ENCODE peak calls at places on chromosomes 11 and 22, in seven cellular contexts. One of them, this sample, is unnamed.

GRCh38 chr22:37985751-37986281 is 1.5 kb upstream of the SOX10 start:
- DNase-seq in OCI-LY7: no peak
- DNase-seq in GM23248: no peak
- DNase-seq in mesenchymal stem cell: no peak
- DNase-seq in dorsolateral prefrontal cortex: peak
- DNase-seq in breast epithelium: no peak
- DNase-seq in IMR-90: no peak
- DNase-seq in this sample: no peak

GRCh38 chr11:61168858-61169257 is 7.6 kb upstream of the VPS37C start:
- DNase-seq in OCI-LY7: no peak
- DNase-seq in GM23248: no peak
- DNase-seq in mesenchymal stem cell: no peak
- DNase-seq in dorsolateral prefrontal cortex: no peak
- DNase-seq in breast epithelium: no peak
- DNase-seq in IMR-90: no peak
- DNase-seq in this sample: no peak

GRCh38 chr11:57438345-57439280 is 11.7 kb upstream of the SLC43A3 start:
- DNase-seq in OCI-LY7: no peak
- DNase-seq in GM23248: no peak
- DNase-seq in mesenchymal stem cell: no peak
- DNase-seq in dorsolateral prefrontal cortex: no peak
- DNase-seq in breast epithelium: no peak
- DNase-seq in IMR-90: no peak
- DNase-seq in this sample: no peak

GRCh38 chr11:77149716-77150392 is 21.8 kb downstream of the MYO7A start:
- DNase-seq in OCI-LY7: no peak
- DNase-seq in GM23248: no peak
- DNase-seq in mesenchymal stem cell: no peak
- DNase-seq in dorsolateral prefrontal cortex: no peak
- DNase-seq in breast epithelium: no peak
- DNase-seq in IMR-90: no peak
- DNase-seq in this sample: no peak

GRCh38 chr11:116300252-116300651 is 472.5 kb downstream of the BUD13 start:
- DNase-seq in OCI-LY7: no peak
- DNase-seq in GM23248: no peak
- DNase-seq in mesenchymal stem cell: no peak
- DNase-seq in dorsolateral prefrontal cortex: no peak
- DNase-seq in breast epithelium: no peak
- DNase-seq in IMR-90: no peak
- DNase-seq in this sample: no peak

GRCh38 chr22:22181515-22181959 is 63.0 kb upstream of the VPREB1 start:
- DNase-seq in OCI-LY7: no peak
- DNase-seq in GM23248: no peak
- DNase-seq in mesenchymal stem cell: no peak
- DNase-seq in dorsolateral prefrontal cortex: no peak
- DNase-seq in breast epithelium: no peak
- DNase-seq in IMR-90: no peak
- DNase-seq in this sample: no peak

GRCh38 chr11:16605440-16605970 is 132.9 kb upstream of the C11orf58 start:
- DNase-seq in OCI-LY7: no peak
- DNase-seq in GM23248: peak
- DNase-seq in mesenchymal stem cell: peak
- DNase-seq in dorsolateral prefrontal cortex: no peak
- DNase-seq in breast epithelium: no peak
- DNase-seq in IMR-90: peak
- DNase-seq in this sample: peak

GRCh38 chr22:35467788-35468187 is 67.8 kb downstream of the MCM5 start:
- DNase-seq in OCI-LY7: no peak
- DNase-seq in GM23248: peak
- DNase-seq in mesenchymal stem cell: peak
- DNase-seq in dorsolateral prefrontal cortex: peak
- DNase-seq in breast epithelium: peak
- DNase-seq in IMR-90: peak
- DNase-seq in this sample: peak

GRCh38 chr11:91220476-91221202 is 997.8 kb upstream of the CHORDC1 start:
- DNase-seq in OCI-LY7: no peak
- DNase-seq in GM23248: peak
- DNase-seq in mesenchymal stem cell: peak
- DNase-seq in dorsolateral prefrontal cortex: peak
- DNase-seq in breast epithelium: no peak
- DNase-seq in IMR-90: peak
- DNase-seq in this sample: peak

GRCh38 chr11:45663486-45664375 is 1.7 kb downstream of the CHST1 start:
- DNase-seq in OCI-LY7: no peak
- DNase-seq in GM23248: peak
- DNase-seq in mesenchymal stem cell: peak
- DNase-seq in dorsolateral prefrontal cortex: no peak
- DNase-seq in breast epithelium: no peak
- DNase-seq in IMR-90: peak
- DNase-seq in this sample: no peak

GRCh38 chr11:60887531-60887930 is 18.9 kb downstream of the PRPF19 start:
- DNase-seq in OCI-LY7: peak
- DNase-seq in GM23248: peak
- DNase-seq in mesenchymal stem cell: peak
- DNase-seq in dorsolateral prefrontal cortex: no peak
- DNase-seq in breast epithelium: no peak
- DNase-seq in IMR-90: peak
- DNase-seq in this sample: peak

GRCh38 chr11:61542024-61542461 is 33.5 kb downstream of the LRRC10B start:
- DNase-seq in OCI-LY7: no peak
- DNase-seq in GM23248: no peak
- DNase-seq in mesenchymal stem cell: no peak
- DNase-seq in dorsolateral prefrontal cortex: peak
- DNase-seq in breast epithelium: no peak
- DNase-seq in IMR-90: no peak
- DNase-seq in this sample: no peak

GRCh38 chr11:64070301-64070656 is 34.5 kb downstream of the FLRT1 start:
- DNase-seq in OCI-LY7: no peak
- DNase-seq in GM23248: no peak
- DNase-seq in mesenchymal stem cell: no peak
- DNase-seq in dorsolateral prefrontal cortex: no peak
- DNase-seq in breast epithelium: no peak
- DNase-seq in IMR-90: no peak
- DNase-seq in this sample: no peak

GRCh38 chr11:1744879-1745700 is 5.3 kb downstream of the IFITM10 start:
- DNase-seq in OCI-LY7: no peak
- DNase-seq in GM23248: no peak
- DNase-seq in mesenchymal stem cell: no peak
- DNase-seq in dorsolateral prefrontal cortex: no peak
- DNase-seq in breast epithelium: no peak
- DNase-seq in IMR-90: no peak
- DNase-seq in this sample: no peak

GRCh38 chr22:30806391-30806861 is 111.8 kb downstream of the OSBP2 start:
- DNase-seq in OCI-LY7: no peak
- DNase-seq in GM23248: peak
- DNase-seq in mesenchymal stem cell: peak
- DNase-seq in dorsolateral prefrontal cortex: no peak
- DNase-seq in breast epithelium: no peak
- DNase-seq in IMR-90: peak
- DNase-seq in this sample: peak

GRCh38 chr22:47300698-47301405 is 538.4 kb downstream of the TBC1D22A start:
- DNase-seq in OCI-LY7: no peak
- DNase-seq in GM23248: no peak
- DNase-seq in mesenchymal stem cell: no peak
- DNase-seq in dorsolateral prefrontal cortex: no peak
- DNase-seq in breast epithelium: no peak
- DNase-seq in IMR-90: no peak
- DNase-seq in this sample: no peak

GRCh38 chr11:32704261-32704660 is 90.2 kb downstream of the CCDC73 start:
- DNase-seq in OCI-LY7: no peak
- DNase-seq in GM23248: no peak
- DNase-seq in mesenchymal stem cell: no peak
- DNase-seq in dorsolateral prefrontal cortex: no peak
- DNase-seq in breast epithelium: no peak
- DNase-seq in IMR-90: no peak
- DNase-seq in this sample: no peak

GRCh38 chr11:15793032-15793996 is 563.0 kb downstream of the SOX6 start:
- DNase-seq in OCI-LY7: no peak
- DNase-seq in GM23248: peak
- DNase-seq in mesenchymal stem cell: peak
- DNase-seq in dorsolateral prefrontal cortex: no peak
- DNase-seq in breast epithelium: no peak
- DNase-seq in IMR-90: peak
- DNase-seq in this sample: peak

GRCh38 chr22:25748140-25748539 is 6.2 kb downstream of the MYO18B start:
- DNase-seq in OCI-LY7: no peak
- DNase-seq in GM23248: no peak
- DNase-seq in mesenchymal stem cell: no peak
- DNase-seq in dorsolateral prefrontal cortex: no peak
- DNase-seq in breast epithelium: no peak
- DNase-seq in IMR-90: no peak
- DNase-seq in this sample: no peak

GRCh38 chr22:25748704-25749103 is 6.7 kb downstream of the MYO18B start:
- DNase-seq in OCI-LY7: no peak
- DNase-seq in GM23248: no peak
- DNase-seq in mesenchymal stem cell: no peak
- DNase-seq in dorsolateral prefrontal cortex: no peak
- DNase-seq in breast epithelium: no peak
- DNase-seq in IMR-90: no peak
- DNase-seq in this sample: no peak

GRCh38 chr22:25750569-25751173 is 8.7 kb downstream of the MYO18B start:
- DNase-seq in OCI-LY7: no peak
- DNase-seq in GM23248: peak
- DNase-seq in mesenchymal stem cell: no peak
- DNase-seq in dorsolateral prefrontal cortex: no peak
- DNase-seq in breast epithelium: no peak
- DNase-seq in IMR-90: no peak
- DNase-seq in this sample: no peak

GRCh38 chr22:25751174-25751581 is 9.2 kb downstream of the MYO18B start:
- DNase-seq in OCI-LY7: no peak
- DNase-seq in GM23248: no peak
- DNase-seq in mesenchymal stem cell: no peak
- DNase-seq in dorsolateral prefrontal cortex: no peak
- DNase-seq in breast epithelium: no peak
- DNase-seq in IMR-90: no peak
- DNase-seq in this sample: no peak

GRCh38 chr22:25749420-25750169 is 7.6 kb downstream of the MYO18B start:
- DNase-seq in OCI-LY7: no peak
- DNase-seq in GM23248: no peak
- DNase-seq in mesenchymal stem cell: no peak
- DNase-seq in dorsolateral prefrontal cortex: no peak
- DNase-seq in breast epithelium: no peak
- DNase-seq in IMR-90: no peak
- DNase-seq in this sample: no peak
- H3K4me3 ChIP-seq in OCI-LY7: no peak
- H3K4me3 ChIP-seq in GM23248: no peak
- H3K4me3 ChIP-seq in mesenchymal stem cell: no peak
- H3K4me3 ChIP-seq in dorsolateral prefrontal cortex: no peak
- H3K4me3 ChIP-seq in breast epithelium: no peak
- H3K4me3 ChIP-seq in IMR-90: no peak
- H3K4me3 ChIP-seq in this sample: no peak

DNA sequence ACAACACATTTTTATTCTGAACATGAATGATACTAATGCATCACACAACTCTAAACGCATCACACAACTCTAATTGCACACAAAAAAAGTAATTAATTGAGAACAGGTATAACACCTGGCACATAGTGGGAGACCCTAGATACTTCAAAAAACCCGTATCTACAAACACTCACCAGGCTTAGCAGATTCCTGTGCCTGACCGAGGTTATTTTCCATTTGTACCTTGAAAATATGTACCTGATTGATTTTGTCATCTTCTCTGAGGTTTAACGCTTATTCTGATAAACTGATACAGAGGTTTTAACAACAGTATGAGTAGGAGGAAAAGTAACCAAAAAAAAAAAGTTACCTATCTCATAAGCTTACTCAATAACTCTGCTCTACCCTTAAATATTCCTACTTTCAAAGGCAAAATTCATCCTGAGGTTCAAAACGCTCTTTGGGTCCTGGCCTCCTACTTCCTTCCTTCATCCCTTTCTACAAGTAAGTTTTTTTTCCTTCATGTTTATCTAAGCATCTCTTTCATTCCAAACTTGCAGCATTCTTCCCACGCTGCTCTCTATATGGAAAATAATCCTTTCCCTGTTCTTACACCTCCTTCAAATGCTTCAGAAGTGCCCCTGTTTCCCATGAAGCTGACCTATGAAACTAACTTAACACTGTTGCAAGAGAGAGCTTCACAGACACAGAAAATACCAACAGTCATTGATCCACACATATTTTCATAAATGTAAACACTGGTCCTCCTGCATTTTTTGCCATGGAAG is 73.3 kb downstream of the ETS1 start:
- DNase-seq in OCI-LY7: no peak
- DNase-seq in GM23248: peak
- DNase-seq in mesenchymal stem cell: no peak
- DNase-seq in dorsolateral prefrontal cortex: no peak
- DNase-seq in breast epithelium: no peak
- DNase-seq in IMR-90: no peak
- DNase-seq in this sample: no peak
- H3K4me3 ChIP-seq in OCI-LY7: peak
- H3K4me3 ChIP-seq in GM23248: no peak
- H3K4me3 ChIP-seq in mesenchymal stem cell: no peak
- H3K4me3 ChIP-seq in dorsolateral prefrontal cortex: no peak
- H3K4me3 ChIP-seq in breast epithelium: peak
- H3K4me3 ChIP-seq in IMR-90: no peak
- H3K4me3 ChIP-seq in this sample: no peak

GRCh38 chr11:71198823-71199165 is 53.6 kb downstream of the SHANK2 start:
- DNase-seq in OCI-LY7: no peak
- DNase-seq in GM23248: no peak
- DNase-seq in mesenchymal stem cell: no peak
- DNase-seq in dorsolateral prefrontal cortex: peak
- DNase-seq in breast epithelium: peak
- DNase-seq in IMR-90: no peak
- DNase-seq in this sample: no peak
- H3K4me3 ChIP-seq in OCI-LY7: no peak
- H3K4me3 ChIP-seq in GM23248: no peak
- H3K4me3 ChIP-seq in mesenchymal stem cell: no peak
- H3K4me3 ChIP-seq in dorsolateral prefrontal cortex: no peak
- H3K4me3 ChIP-seq in breast epithelium: no peak
- H3K4me3 ChIP-seq in IMR-90: no peak
- H3K4me3 ChIP-seq in this sample: no peak

DNA sequence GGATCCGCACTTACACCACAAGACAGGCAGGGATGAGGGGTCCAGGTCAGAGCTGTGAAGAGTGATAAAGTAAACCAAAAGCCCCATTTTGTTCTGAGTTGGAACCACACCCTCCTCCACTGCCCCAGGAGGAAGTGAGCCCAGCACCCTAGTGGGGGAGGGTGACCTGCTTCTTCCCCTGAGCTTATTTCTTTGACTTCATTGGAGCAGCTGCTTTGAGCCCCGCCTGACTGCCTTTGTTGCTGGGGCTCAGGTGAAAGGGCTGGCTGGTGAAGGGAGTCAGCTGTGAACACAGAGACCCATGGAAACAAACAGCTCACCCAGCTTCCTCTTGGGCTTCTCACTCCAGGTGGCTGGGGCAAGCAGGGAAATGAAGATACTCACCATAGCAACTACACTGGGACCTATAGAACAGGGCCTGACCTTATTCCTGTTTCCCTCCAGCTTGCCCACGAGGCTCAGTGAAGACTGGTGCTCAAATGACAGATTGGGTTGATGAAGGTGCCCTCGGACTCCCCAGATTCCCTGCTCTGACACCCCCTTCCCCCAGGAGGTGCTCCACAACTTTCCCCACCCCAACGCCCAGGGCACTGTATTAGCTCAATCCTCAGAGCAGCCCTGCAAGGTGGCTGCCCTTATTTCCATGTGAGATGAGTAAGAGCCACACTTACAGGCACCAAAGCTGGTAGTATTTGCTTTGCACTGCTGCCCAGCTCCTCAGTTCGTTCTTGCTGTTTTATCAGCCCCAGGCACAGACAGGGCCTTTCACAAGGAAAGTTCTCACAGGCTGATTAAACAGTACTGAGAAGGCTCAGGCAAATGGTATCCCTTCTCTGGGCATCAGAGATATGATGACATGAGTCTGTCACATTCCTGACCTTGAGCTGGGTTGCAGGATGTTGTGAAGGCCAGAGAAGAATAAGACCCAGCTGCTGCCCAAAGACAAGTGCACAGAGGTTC is 2.4 kb downstream of the UCP2 start:
- DNase-seq in OCI-LY7: peak
- DNase-seq in GM23248: no peak
- DNase-seq in mesenchymal stem cell: peak
- DNase-seq in dorsolateral prefrontal cortex: peak
- DNase-seq in breast epithelium: peak
- DNase-seq in IMR-90: peak
- DNase-seq in this sample: no peak
- H3K4me3 ChIP-seq in OCI-LY7: peak
- H3K4me3 ChIP-seq in GM23248: no peak
- H3K4me3 ChIP-seq in mesenchymal stem cell: no peak
- H3K4me3 ChIP-seq in dorsolateral prefrontal cortex: no peak
- H3K4me3 ChIP-seq in breast epithelium: peak
- H3K4me3 ChIP-seq in IMR-90: no peak
- H3K4me3 ChIP-seq in this sample: no peak

This sample was measured in fibroblast of villous mesenchyme.